ENCODE peak calls at places on chromosomes 13 and 19, in four cellular contexts. N, T, G and B are unnamed samples.

GRCh38 chr19:12156254-12157058 is at the start of gene ZNF625:
- DNase-seq in G (no peak), N (no peak), T (peak), B (peak)

GRCh38 chr13:110536006-110536693 is 25.4 kb downstream of the RAB20 start:
- DNase-seq in T (no peak), G (no peak), N (peak), B (no peak)

GRCh38 chr19:36460046-36460445 is 29.3 kb downstream of the ZNF566 start:
- DNase-seq in N (no peak), G (no peak), T (no peak), B (peak)

GRCh38 chr13:108561152-108561551 is 68.3 kb upstream of the MYO16 start:
- DNase-seq in T (no peak), G (peak), N (no peak), B (no peak)

GRCh38 chr13:41706189-41706588 is 248.8 kb downstream of the RGCC start:
- DNase-seq in N (no peak), T (no peak), G (no peak), B (no peak)

GRCh38 chr19:48085077-48085476 is 25.5 kb downstream of the PLA2G4C start:
- DNase-seq in T (no peak), N (no peak), G (no peak), B (no peak)

GRCh38 chr13:73261739-73262216 is 203.0 kb downstream of the KLF5 start:
- DNase-seq in N (no peak), T (no peak), G (no peak), B (no peak)

GRCh38 chr13:113650275-113650674 is 7.7 kb downstream of the ATP4B start:
- DNase-seq in T (no peak), N (no peak), G (no peak), B (no peak)

GRCh38 chr13:107289540-107289939 is 721.6 kb upstream of the ARGLU1 start:
- DNase-seq in T (no peak), N (no peak), G (no peak), B (peak)

DNA sequence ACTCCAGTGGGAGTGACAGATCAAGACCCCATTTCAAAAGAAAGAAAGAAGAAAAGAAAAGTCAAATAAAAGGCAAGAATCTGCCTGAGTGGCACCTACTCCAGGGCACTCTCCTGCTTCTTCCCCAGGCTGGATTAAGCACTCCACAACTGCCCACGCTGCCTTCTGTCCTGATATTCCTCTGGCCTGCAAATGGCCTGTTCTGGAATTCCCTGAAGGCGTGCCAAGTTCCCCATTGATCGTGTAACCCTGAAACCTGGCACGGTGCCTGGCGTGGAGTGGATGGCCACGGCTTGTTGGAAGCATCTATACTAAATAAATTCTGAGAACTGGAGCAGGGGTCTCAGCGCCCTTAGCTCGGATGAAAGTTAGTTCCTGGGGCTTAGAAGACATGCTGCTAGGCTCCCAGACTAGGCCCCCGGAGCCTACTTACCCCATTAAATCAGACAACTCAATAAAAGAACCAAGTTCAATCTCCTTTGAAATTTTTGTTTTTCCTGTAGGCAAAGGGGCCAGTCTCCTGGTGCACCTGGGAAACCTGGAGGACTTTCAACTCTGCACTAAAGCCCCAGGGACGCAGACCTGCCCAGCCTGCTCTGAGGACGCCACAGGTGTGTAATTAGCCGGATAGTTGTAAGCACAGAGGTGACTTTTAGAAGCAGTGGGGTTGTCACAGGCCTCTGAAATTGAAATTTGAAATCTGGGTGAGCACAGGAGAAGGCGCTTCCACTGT is 21.9 kb downstream of the ANKRD27 start:
- DNase-seq in T (no peak), N (no peak), G (no peak), B (peak)
- TF ChIP-seq ELK1 in T (no peak), N (no peak), G (no peak), B (no peak)

DNA sequence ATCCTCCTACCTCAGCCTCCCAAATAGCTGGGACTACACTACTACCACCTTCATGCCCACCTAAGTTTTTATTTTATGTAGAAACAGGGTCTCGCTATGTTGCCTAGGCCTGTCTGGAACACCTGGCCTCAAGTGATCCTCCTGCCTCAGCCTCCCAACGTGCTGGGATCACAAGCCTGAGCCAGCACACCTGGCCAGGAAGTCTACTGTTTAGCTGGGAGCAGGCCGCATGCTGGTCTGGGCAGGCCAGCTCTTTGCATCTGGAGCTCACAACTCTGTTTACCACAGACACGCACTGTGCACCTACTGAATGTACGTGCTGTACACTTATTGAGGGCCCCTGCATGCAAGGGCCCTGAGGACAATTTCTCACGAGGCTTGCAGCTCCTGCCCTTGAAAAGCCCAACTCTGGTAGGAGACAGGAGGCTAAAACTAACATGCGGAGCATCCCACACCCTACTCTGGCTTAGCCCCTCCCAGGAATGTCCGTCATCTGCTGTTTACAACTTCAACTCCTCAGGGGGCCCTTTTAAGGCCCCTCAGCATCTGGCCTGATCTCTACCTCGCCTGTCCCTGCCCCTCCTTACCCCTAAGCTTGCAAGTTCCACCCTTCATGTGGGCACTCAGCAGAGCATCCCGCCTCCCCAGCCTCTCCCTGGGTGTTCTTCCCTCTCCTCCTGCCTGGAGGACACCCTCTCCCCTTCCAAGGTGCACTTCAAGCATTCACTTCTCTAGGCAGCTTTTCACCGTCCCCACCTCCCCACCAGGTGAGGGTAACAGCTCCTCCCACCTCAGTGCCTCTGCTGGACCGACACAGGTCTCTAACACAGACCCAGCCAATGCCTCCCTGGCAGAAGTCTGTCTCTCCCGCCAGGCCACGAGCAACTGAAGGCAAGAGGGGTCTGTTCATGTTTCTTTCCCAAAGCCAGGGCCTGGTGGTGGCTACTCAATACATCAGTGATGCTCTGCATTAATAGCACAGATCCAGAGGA is 114.2 kb upstream of the UQCRFS1 start:
- DNase-seq in T (no peak), N (no peak), G (no peak), B (no peak)
- TF ChIP-seq ELK1 in T (no peak), N (no peak), G (no peak), B (no peak)

DNA sequence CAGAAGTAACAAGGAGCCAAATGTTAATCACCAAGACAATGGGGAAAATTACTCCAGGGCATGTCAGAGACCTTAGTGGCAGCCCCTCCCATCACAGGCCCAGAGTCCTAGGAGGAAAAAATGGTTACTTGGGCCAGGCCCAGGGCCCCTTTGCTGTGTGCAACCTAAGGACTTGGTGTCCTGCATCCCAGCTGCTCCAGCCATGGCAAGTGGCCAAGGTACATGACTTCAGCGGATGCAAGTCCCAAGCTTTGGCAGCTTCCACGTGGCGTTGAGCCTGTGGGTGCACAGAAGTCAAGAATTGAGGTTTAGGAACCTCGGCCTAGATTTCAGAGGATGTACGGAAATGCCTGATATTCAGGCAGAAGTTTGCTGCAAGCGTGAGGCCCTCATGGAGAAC is 46.7 kb downstream of the OR10H4 start:
- DNase-seq in G (no peak), N (no peak), T (no peak), B (no peak)
- TF ChIP-seq ELK1 in G (no peak), N (no peak), T (no peak), B (no peak)

DNA sequence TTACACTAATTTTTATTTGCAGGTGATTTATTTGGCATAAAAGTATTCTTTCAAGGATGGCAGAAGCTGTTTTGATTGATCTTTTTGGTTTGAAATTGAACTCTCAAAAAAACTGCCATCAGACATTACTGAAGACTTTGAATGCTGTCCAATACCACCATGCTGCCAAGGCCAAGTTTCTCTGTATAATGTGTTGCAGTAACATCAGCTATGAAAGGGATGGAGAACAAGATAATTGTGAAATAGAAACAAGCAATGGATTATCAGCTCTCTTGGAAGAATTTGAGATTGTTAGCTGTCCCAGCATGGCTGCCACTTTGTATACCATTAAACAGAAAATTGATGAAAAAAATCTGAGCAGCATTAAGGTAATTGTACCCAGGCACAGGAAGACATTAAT is 1.2 kb downstream of the LACC1 start:
- DNase-seq in T (no peak), N (no peak), G (no peak), B (no peak)
- TF ChIP-seq ELK1 in T (no peak), N (no peak), G (no peak), B (no peak)

DNA sequence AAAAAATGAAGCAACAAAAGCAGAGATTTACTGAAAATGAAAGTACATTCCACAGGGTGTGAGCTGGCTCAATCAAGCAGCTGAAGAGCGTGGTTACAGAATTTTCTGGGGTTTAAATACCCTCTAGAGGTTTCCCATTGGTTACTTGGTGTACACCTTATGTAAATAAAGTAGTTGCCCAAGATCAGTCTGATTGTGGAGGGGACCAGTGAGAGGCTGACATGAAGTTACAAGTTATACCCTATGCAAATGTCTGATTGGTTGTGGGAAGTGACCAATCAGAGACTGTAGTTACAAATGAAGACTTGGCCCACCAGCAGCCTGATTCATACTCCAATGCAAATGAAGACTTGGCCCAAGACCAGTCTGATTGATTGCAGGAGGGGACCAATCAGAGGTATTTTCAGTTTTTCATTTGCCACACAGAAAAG is 30.0 kb downstream of the KCTD12 start:
- DNase-seq in G (no peak), T (no peak), N (no peak), B (peak)
- TF ChIP-seq ELK1 in G (no peak), T (no peak), N (no peak), B (no peak)

DNA sequence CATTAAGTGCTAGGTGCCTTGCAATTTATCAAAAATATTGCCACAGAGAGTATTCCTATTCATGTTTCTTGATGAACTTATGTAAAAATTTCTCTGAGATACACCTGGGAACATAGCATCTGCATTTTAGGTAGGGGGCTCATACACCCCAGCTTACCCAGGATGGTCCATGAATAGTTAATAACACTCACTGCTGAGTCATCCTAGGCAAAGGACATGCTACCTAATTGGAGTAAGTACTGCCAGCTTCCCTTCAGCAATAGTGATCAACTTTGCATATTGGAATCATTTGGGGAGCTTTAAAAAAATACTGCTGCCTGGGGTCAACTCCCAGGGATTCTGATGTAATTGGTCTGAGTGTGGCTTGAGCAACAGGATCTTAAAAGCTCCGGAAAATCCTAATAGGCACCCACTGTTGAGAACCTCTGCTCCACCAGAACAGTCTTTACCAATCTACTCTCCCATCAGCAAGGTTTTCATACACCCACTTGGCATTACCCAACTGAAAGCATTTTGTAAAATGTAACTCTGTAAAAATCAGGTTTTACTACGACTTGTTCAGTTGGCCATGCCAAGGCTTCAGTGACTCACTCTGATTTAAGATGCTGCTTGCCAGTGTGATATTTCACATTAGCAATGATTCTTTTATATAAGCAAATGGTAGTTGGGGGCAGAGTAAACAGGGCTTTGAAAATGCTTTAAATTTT is 67.2 kb upstream of the FNDC3A start:
- DNase-seq in G (peak), N (no peak), T (no peak), B (peak)
- TF ChIP-seq ELK1 in G (no peak), N (no peak), T (no peak), B (no peak)

DNA sequence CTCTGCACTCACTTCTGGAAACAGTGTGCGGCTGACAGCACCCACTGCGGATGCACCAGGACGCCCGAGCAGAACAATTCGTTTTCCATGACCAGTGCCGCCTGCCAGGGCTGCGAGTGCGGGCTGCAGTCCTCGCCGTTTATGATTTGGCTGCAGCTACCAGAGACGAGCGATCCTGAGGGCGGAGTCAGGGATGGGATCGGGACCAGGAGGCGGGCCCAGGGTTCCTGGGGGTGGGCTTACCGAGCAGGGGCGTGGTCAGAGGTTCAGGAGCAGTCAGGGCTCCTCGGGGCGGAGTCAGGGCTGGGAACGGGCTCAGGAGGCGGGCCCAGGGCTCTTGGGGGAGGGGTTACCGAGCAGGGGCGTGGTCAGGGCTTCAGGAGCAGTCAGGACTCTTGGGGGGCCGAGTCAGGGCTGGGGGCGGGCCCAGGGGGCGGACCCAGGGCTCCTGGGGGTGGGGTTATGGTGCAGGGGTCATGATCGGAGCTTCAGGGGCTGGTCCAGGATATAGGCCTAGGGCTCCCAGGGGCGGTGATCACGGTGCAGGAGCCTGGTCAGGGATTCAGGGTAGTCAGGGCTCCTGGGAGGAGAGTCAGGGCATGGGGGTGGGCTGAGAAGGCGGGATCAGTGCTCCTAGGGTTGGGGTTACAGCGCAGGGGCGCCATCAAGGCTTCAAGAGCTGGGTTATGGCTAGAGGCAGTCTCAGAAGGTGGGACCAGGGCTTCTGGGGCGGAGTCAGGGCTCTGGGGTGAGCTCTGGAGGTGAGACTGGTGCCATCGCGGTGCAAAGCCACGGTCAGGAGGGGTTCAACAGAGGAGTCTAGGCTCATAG is 1.7 kb downstream of the KLK4 start:
- DNase-seq in N (peak), T (no peak), G (peak), B (no peak)
- TF ChIP-seq ELK1 in N (no peak), T (no peak), G (no peak), B (no peak)